ENCODE peak calls at places on chromosomes 16 and 17, in nine cellular contexts. S is NCI-H2081; Y is AG04450; H is kidney; C is naive thymus-derived CD8-positive, alpha-beta T cell; Q is activated T-cell treated with anti-CD3 and anti-CD28 coated beads, Interleukin-2, amount 50 U/mL, for 24 hours; P is amygdala; N is T-helper 9 cell; X is iPS-NIHi11. A is an unnamed sample.

GRCh38 chr17:69111794-69112193 is 29.9 kb downstream of the ABCA6 start:
- DNase-seq in S (no peak), Y (no peak), H (no peak), C (no peak), Q (no peak), P (no peak), N (no peak), X (no peak), A (no peak)

GRCh38 chr16:89325861-89326471 is 108.5 kb downstream of the ZNF778 start:
- DNase-seq in S (peak), Y (peak), H (peak), C (no peak), Q (no peak), P (peak), N (no peak), X (no peak), A (peak)

GRCh38 chr17:76246080-76247066 is 6.1 kb upstream of the RNF157 start:
- DNase-seq in S (no peak), Y (no peak), H (peak), C (peak), Q (peak), P (no peak), N (no peak), X (no peak), A (no peak)

GRCh38 chr17:2351269-2351668 is 14.0 kb downstream of the SGSM2 start:
- DNase-seq in S (no peak), Y (no peak), H (no peak), C (no peak), Q (no peak), P (no peak), N (no peak), X (no peak), A (no peak)

GRCh38 chr16:86010680-86011141 is 111.7 kb downstream of the IRF8 start:
- DNase-seq in S (no peak), Y (no peak), H (peak), C (no peak), Q (peak), P (no peak), N (no peak), X (no peak), A (no peak)

GRCh38 chr17:77721823-77722160 is 236.7 kb upstream of the TNRC6C start:
- DNase-seq in S (no peak), Y (no peak), H (no peak), C (no peak), Q (no peak), P (no peak), N (no peak), X (no peak), A (no peak)

GRCh38 chr16:71700822-71701221 is 23.7 kb downstream of the PHLPP2 start:
- DNase-seq in S (no peak), Y (no peak), H (no peak), C (no peak), Q (no peak), P (no peak), N (no peak), X (no peak), A (no peak)

GRCh38 chr17:73474370-73474988 is 162.7 kb upstream of the CDC42EP4 start:
- DNase-seq in S (peak), Y (no peak), H (peak), C (no peak), Q (no peak), P (no peak), N (no peak), X (no peak), A (no peak)

GRCh38 chr17:43695968-43696865 is 34.5 kb upstream of the MEOX1 start:
- DNase-seq in S (no peak), Y (no peak), H (no peak), C (no peak), Q (no peak), P (no peak), N (no peak), X (no peak), A (no peak)

GRCh38 chr16:28183441-28183840 is 28.3 kb downstream of the XPO6 start:
- DNase-seq in S (peak), Y (no peak), H (no peak), C (no peak), Q (no peak), P (no peak), N (no peak), X (no peak), A (no peak)

GRCh38 chr16:48105456-48105855 is 50.3 kb downstream of the ABCC12 start:
- DNase-seq in S (no peak), Y (no peak), H (no peak), C (no peak), Q (no peak), P (no peak), N (no peak), X (no peak), A (no peak)

GRCh38 chr17:67020293-67020766 is 24.0 kb upstream of the CACNG1 start:
- DNase-seq in S (peak), Y (no peak), H (no peak), C (no peak), Q (no peak), P (no peak), N (no peak), X (no peak), A (no peak)

GRCh38 chr17:47732399-47733046 is 513 bp upstream of the TBX21 start:
- DNase-seq in S (no peak), Y (no peak), H (no peak), C (no peak), Q (no peak), P (no peak), N (no peak), X (no peak), A (no peak)

GRCh38 chr16:17780181-17780580 is 309.4 kb upstream of the XYLT1 start:
- DNase-seq in S (no peak), Y (no peak), H (no peak), C (no peak), Q (no peak), P (no peak), N (no peak), X (no peak), A (no peak)

GRCh38 chr16:79209308-79209707 is 391.2 kb downstream of the MAF start:
- DNase-seq in S (no peak), Y (no peak), H (no peak), C (no peak), Q (no peak), P (no peak), N (no peak), X (no peak), A (no peak)

A was measured in right lobe of liver.